ENCODE peak calls at places on chromosome 21, in nine cellular contexts. B is AG09309, W is PC-9, E is HFFc6, J is glutamatergic neuron, P is uterus, F is heart left ventricle, D is mammary epithelial cell, S is fibroblast of pulmonary artery. H is an unnamed sample.

GRCh38 chr21:37276377-37276776 is 9.2 kb upstream of the VPS26C start:
- DNase-seq in B (no peak), W (no peak), E (no peak), J (no peak), P (no peak), F (no peak), D (no peak), S (no peak), H (no peak)

GRCh38 chr21:45257673-45258341 is 29.9 kb downstream of the POFUT2 start:
- DNase-seq in B (no peak), W (no peak), E (no peak), J (no peak), P (no peak), F (no peak), D (no peak), S (no peak), H (no peak)

GRCh38 chr21:38597436-38597835 is 99.2 kb upstream of the ERG start:
- DNase-seq in B (no peak), W (no peak), E (no peak), J (no peak), P (no peak), F (no peak), D (no peak), S (no peak), H (no peak)

GRCh38 chr21:43971201-43971991 is 40.7 kb upstream of the TRAPPC10 start:
- DNase-seq in B (no peak), W (no peak), E (no peak), J (no peak), P (no peak), F (peak), D (no peak), S (no peak), H (no peak)

GRCh38 chr21:45600248-45600647 is 43.3 kb upstream of the PCBP3 start:
- DNase-seq in B (no peak), W (no peak), E (no peak), J (no peak), P (no peak), F (no peak), D (no peak), S (no peak), H (no peak)

GRCh38 chr21:46552274-46552673 is 52.6 kb downstream of the S100B start:
- DNase-seq in B (no peak), W (no peak), E (no peak), J (no peak), P (no peak), F (no peak), D (no peak), S (no peak), H (no peak)

GRCh38 chr21:16078382-16078781 is 348.6 kb downstream of the USP25 start:
- DNase-seq in B (no peak), W (no peak), E (no peak), J (no peak), P (no peak), F (no peak), D (no peak), S (no peak), H (no peak)

GRCh38 chr21:45551316-45551715 is 9.1 kb upstream of the SLC19A1 start:
- DNase-seq in B (no peak), W (peak), E (peak), J (no peak), P (no peak), F (peak), D (peak), S (peak), H (no peak)

GRCh38 chr21:34801519-34802132 is 132.8 kb downstream of the CLIC6 start:
- DNase-seq in B (no peak), W (no peak), E (no peak), J (no peak), P (no peak), F (no peak), D (no peak), S (peak), H (no peak)

GRCh38 chr21:46150491-46151121 is 4.8 kb downstream of the FTCD start:
- DNase-seq in B (no peak), W (no peak), E (no peak), J (peak), P (no peak), F (no peak), D (no peak), S (no peak), H (no peak)

GRCh38 chr21:44433791-44434567 is 21.3 kb upstream of the LRRC3 start:
- DNase-seq in B (no peak), W (no peak), E (no peak), J (no peak), P (no peak), F (no peak), D (no peak), S (no peak), H (no peak)

GRCh38 chr21:34630536-34631143 is 15.7 kb upstream of the RCAN1 start:
- DNase-seq in B (peak), W (no peak), E (peak), J (no peak), P (no peak), F (no peak), D (peak), S (peak), H (no peak)

GRCh38 chr21:45478816-45479669 is 63.2 kb downstream of the SLC19A1 start:
- DNase-seq in B (no peak), W (no peak), E (no peak), J (no peak), P (no peak), F (no peak), D (no peak), S (no peak), H (no peak)

GRCh38 chr21:33036430-33037162 is 10.9 kb downstream of the OLIG2 start:
- DNase-seq in B (peak), W (no peak), E (peak), J (peak), P (no peak), F (peak), D (no peak), S (peak), H (peak)

GRCh38 chr21:45700461-45700860 is 56.9 kb downstream of the PCBP3 start:
- DNase-seq in B (no peak), W (no peak), E (no peak), J (no peak), P (no peak), F (no peak), D (no peak), S (no peak), H (no peak)

GRCh38 chr21:22575165-22575584 is 1577.0 kb downstream of the NCAM2 start:
- DNase-seq in B (no peak), W (no peak), E (no peak), J (no peak), P (no peak), F (no peak), D (no peak), S (peak), H (no peak)
- TF ChIP-seq CTCF in B (no peak), W (peak), E (peak), J (peak), P (no peak), F (peak), D (no peak), S (peak), H (no peak)

GRCh38 chr21:27213328-27213727 is 246.4 kb upstream of the ADAMTS5 start:
- DNase-seq in B (no peak), W (no peak), E (peak), J (no peak), P (no peak), F (no peak), D (no peak), S (peak), H (no peak)
- TF ChIP-seq CTCF in B (peak), W (no peak), E (peak), J (no peak), P (no peak), F (no peak), D (peak), S (peak), H (peak)

GRCh38 chr21:31213787-31214186 is 130.3 kb downstream of the TIAM1 start:
- DNase-seq in B (no peak), W (no peak), E (no peak), J (no peak), P (no peak), F (no peak), D (no peak), S (peak), H (no peak)
- TF ChIP-seq CTCF in B (peak), W (no peak), E (no peak), J (no peak), P (no peak), F (no peak), D (peak), S (peak), H (peak)

DNA sequence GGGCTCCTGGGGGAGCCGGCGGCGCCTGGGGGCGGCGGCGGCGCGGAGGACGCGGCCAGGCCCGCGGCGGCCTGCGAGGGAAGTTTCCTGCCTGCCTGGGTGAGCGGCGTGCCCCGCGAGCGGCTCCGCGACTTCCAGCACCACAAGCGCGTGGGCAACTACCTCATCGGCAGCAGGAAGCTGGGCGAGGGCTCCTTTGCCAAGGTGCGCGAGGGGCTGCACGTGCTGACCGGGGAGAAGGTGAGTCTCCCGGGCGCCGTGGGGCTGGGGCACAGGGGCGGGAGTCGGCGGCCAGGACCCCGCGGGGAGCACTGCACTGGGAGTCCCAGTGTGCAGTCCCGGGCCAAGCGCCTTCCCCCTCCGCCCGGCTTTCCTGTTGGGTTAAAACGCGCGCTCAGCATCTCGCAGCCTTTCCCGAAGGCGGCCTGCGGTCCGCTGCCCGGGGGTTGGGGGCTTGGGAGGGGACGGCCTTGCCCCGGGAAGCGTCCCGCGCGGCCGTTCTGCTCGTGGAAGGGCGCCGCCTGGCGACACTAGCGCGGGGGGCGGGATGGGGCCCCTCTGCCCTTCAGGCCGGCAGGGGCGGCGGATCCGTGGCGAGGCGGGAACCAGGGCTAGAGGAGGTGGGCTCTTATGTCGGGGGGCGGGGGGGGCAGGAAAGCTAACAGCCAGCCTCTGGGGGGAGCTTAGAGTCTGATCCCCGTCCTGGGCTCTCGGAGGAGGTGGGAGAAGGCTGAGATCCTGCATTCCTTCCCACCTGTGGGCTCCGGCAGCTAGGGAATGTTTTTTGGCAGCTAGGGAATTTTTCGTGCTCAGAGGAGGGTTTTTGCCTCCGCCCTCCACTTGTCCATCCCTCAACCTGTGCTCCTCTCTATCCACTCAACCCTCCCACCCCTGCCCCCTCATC is 1.1 kb downstream of the HUNK start:
- DNase-seq in B (no peak), W (no peak), E (no peak), J (peak), P (peak), F (peak), D (no peak), S (no peak), H (no peak)
- TF ChIP-seq CTCF in B (peak), W (no peak), E (peak), J (peak), P (peak), F (peak), D (no peak), S (no peak), H (peak)

GRCh38 chr21:23119491-23119890 is 2121.3 kb downstream of the NCAM2 start:
- DNase-seq in B (no peak), W (no peak), E (no peak), J (no peak), P (no peak), F (no peak), D (no peak), S (no peak), H (no peak)
- TF ChIP-seq CTCF in B (no peak), W (no peak), E (no peak), J (no peak), P (no peak), F (no peak), D (no peak), S (no peak), H (no peak)

H was measured in AG04450.